ENCODE peak calls at places on chromosomes 1 and 21, in five cellular contexts. V is cardiac fibroblast, J is IMR-90, E is fibroblast of pulmonary artery, D is A549. I is an unnamed sample.

GRCh38 chr1:101008229-101008628 is 17.4 kb downstream of the DPH5 start:
- DNase-seq in E (no peak), V (no peak), D (no peak), J (peak), I (no peak)

GRCh38 chr21:45076245-45076661 is 1.9 kb downstream of the ADARB1 start:
- DNase-seq in E (peak), J (peak), D (no peak), V (peak), I (no peak)

GRCh38 chr1:52156460-52156859 is 14.6 kb downstream of the ZFYVE9 start:
- DNase-seq in J (no peak), V (no peak), D (no peak), E (no peak), I (no peak)

GRCh38 chr1:91864017-91864700 is 21.8 kb downstream of the TGFBR3 start:
- DNase-seq in E (peak), V (peak), D (no peak), J (peak), I (peak)

GRCh38 chr1:169726851-169727250 is 7.0 kb downstream of the SELE start:
- DNase-seq in V (no peak), D (no peak), J (no peak), E (no peak), I (no peak)

GRCh38 chr21:45998276-45998701 is 16.7 kb downstream of the COL6A1 start:
- DNase-seq in E (no peak), V (no peak), D (no peak), J (no peak), I (no peak)

GRCh38 chr21:46028547-46029200 is 47.1 kb downstream of the COL6A1 start:
- DNase-seq in V (no peak), D (no peak), E (peak), J (peak), I (no peak)

GRCh38 chr1:175383239-175383638 is 190.7 kb upstream of the KIAA0040 start:
- DNase-seq in J (no peak), E (no peak), D (no peak), V (no peak), I (no peak)

GRCh38 chr1:85326851-85327250 is 50.4 kb upstream of the BCL10 start:
- DNase-seq in V (no peak), D (no peak), J (no peak), E (no peak), I (no peak)

GRCh38 chr1:179353546-179353945 is 12.2 kb upstream of the AXDND1 start:
- DNase-seq in E (peak), J (peak), V (peak), D (no peak), I (no peak)

GRCh38 chr21:32597205-32597604 is 11.9 kb upstream of the TCP10L start:
- DNase-seq in V (peak), D (peak), J (peak), E (peak), I (peak)

GRCh38 chr1:63663873-63664272 is 70.7 kb downstream of the PGM1 start:
- DNase-seq in E (no peak), V (no peak), D (peak), J (peak), I (no peak)

GRCh38 chr1:27000092-27000816 is 6.8 kb downstream of the TRNP1 start:
- DNase-seq in J (no peak), E (no peak), V (no peak), D (no peak), I (no peak)

GRCh38 chr1:233006582-233006981 is 56.2 kb downstream of the NTPCR start:
- DNase-seq in J (peak), D (no peak), E (no peak), V (no peak), I (no peak)

GRCh38 chr1:21232044-21232443 is 55.3 kb upstream of the EIF4G3 start:
- DNase-seq in J (peak), D (peak), E (peak), V (peak), I (peak)

GRCh38 chr1:75203415-75204277 is 69.5 kb downstream of the LHX8 start:
- DNase-seq in D (peak), V (peak), J (peak), E (peak), I (peak)

GRCh38 chr1:39672551-39672947 is 642 bp upstream of the NT5C1A start:
- DNase-seq in V (no peak), D (no peak), E (no peak), J (no peak), I (no peak)

GRCh38 chr1:6466023-6466422 is at the start of gene TNFRSF25:
- DNase-seq in D (no peak), E (no peak), V (no peak), J (no peak), I (no peak)

GRCh38 chr1:205095422-205095821 is 11.2 kb upstream of the TMEM81 start:
- DNase-seq in V (no peak), D (no peak), J (no peak), E (no peak), I (no peak)

GRCh38 chr1:192805832-192806323 is 3.0 kb upstream of the RGS2 start:
- DNase-seq in D (peak), V (peak), J (peak), E (peak), I (peak)
- TF ChIP-seq CTCF in D (peak), V (peak), J (peak), E (peak), I (peak)

GRCh38 chr1:94027735-94028515 is 93.0 kb downstream of the ABCA4 start:
- DNase-seq in J (no peak), E (no peak), D (no peak), V (no peak), I (no peak)

GRCh38 chr1:94022471-94023189 is 98.3 kb downstream of the ABCA4 start:
- DNase-seq in V (peak), J (peak), D (peak), E (peak), I (peak)

GRCh38 chr1:94026869-94027388 is 94.0 kb downstream of the ABCA4 start:
- DNase-seq in E (no peak), D (no peak), V (no peak), J (no peak), I (no peak)

GRCh38 chr1:94024109-94024792 is 96.7 kb downstream of the ABCA4 start:
- DNase-seq in E (no peak), D (no peak), V (no peak), J (no peak), I (no peak)

DNA sequence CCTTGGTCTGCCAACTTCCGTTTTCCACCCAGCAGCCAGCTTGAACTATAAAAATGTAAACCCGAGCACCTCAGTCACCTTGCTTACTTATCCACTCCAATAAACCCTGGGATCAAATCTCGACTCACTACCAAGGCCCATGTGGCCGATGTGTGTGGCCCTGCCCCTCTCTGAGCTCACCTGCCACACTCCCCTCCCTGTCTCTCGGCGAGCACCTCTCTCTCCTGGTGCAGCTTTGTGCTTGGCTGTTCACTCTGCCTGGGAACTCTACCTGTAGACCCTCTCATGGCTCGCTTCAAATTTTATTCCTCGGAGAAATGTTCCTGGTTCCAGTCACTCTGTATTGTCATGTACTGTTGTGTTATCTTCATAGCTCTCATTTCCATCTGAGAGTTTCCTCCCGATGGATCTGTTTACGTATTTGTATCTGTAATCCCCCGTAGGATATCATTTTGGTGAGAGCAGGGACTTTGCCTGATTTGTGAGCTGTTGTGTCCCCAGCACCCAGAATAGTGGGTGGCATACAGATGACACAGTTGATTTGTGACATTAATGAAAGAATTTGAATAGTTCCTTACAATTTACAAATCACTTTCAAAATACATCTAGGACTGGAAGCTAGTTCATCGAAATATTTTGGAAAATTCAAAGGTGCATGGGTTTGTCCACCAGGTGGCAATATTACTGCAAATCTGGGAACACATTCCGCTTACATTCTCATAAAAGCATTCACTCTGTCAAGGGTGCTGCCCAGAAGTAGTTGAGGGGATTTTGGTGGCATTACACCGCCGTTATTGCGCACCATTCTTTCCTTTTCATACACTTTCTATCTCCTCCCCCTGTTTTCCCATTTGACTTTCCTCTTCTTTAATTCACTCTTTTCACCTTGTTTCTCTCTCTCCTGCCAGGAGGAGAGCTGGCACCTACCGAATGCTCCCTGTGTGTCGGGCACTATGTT is 95.3 kb downstream of the ABCA4 start:
- DNase-seq in J (peak), E (peak), D (peak), V (peak), I (peak)
- TF ChIP-seq CTCF in J (peak), E (peak), D (peak), V (peak), I (peak)

GRCh38 chr1:33872681-33873080 is 8.8 kb downstream of the HMGB4 start:
- DNase-seq in J (no peak), E (no peak), D (no peak), V (no peak), I (no peak)

GRCh38 chr1:33878392-33878791 is 14.5 kb downstream of the HMGB4 start:
- DNase-seq in D (no peak), E (no peak), J (no peak), V (no peak), I (no peak)

GRCh38 chr1:33876970-33877680 is 13.2 kb downstream of the HMGB4 start:
- DNase-seq in J (peak), V (peak), D (no peak), E (no peak), I (peak)

GRCh38 chr1:33872275-33872674 is 8.4 kb downstream of the HMGB4 start:
- DNase-seq in V (no peak), J (no peak), D (no peak), E (no peak), I (no peak)

GRCh38 chr1:33875857-33876256 is 12.0 kb downstream of the HMGB4 start:
- DNase-seq in E (no peak), D (no peak), V (no peak), J (no peak), I (no peak)
- TF ChIP-seq CTCF in E (no peak), D (no peak), V (no peak), J (no peak), I (no peak)

DNA sequence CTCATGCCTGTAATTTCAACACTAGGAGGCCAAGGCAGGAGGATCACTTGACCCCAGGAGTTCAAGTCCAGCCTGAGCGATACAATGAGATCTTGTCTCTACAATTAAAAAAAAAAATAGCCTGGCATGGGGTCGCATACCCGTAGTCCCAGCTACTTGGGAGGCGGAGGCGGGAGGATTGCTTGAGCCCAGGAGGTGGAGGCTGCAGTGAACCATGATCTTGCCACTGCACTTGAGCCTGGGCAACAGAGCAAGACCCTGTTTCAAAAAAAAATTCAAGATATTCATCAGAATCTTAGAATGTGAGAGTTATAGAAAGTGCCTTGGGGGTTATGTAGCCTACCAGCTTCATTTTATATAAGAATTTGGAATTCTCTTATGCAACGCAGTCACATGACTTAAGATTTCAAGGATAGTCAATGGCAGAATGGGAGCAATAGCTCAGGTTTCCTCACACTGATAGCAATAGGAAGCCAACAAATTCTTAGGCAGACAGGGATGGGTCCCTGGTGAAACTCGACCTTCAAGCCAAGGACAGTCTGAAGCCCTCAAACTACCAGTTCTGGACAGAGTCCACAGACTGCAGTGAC is 462.5 kb downstream of the SETD4 start:
- DNase-seq in E (no peak), D (no peak), V (no peak), J (no peak), I (no peak)
- TF ChIP-seq CTCF in E (no peak), D (no peak), V (no peak), J (no peak), I (no peak)

DNA sequence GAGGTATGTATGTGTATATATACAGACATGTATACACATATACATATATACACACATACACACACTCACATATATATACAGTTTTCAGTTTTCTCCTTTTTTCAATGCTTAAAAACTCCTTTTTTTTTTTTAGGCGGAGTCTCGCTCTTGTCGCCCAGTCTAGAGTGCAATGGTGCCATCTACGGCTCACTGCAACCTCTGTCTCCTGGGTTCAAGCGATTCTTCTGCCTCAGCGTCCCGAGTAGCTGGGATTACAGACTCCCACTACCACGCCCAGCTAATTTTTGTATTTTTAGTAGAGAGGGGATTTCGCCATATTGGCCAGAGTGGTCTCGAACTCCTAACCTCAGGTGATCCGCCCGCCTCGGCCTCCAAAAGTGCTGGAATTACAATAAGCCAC is 27.0 kb downstream of the STYXL2 start:
- DNase-seq in V (no peak), J (no peak), D (no peak), E (no peak), I (no peak)
- TF ChIP-seq CTCF in V (no peak), J (no peak), D (peak), E (no peak), I (no peak)

I was measured in MCF 10A.